ENCODE peak calls at places on chromosomes 7 and 10, in nine cellular contexts. D, V, L, K, W, M, N, X and P are unnamed samples.

GRCh38 chr10:60367014-60367413 is 22.7 kb downstream of the ANK3 start:
- DNase-seq in D (no peak), V (no peak), L (peak), K (no peak), W (no peak), M (no peak), N (no peak), X (no peak), P (no peak)

GRCh38 chr7:105876964-105877601 is 684 bp upstream of the ATXN7L1 start:
- DNase-seq in D (no peak), V (peak), L (peak), K (no peak), W (peak), M (no peak), N (peak), X (peak), P (peak)

GRCh38 chr7:131370523-131370968 is 42.9 kb downstream of the MKLN1 start:
- DNase-seq in D (no peak), V (peak), L (peak), K (no peak), W (no peak), M (no peak), N (no peak), X (peak), P (no peak)

GRCh38 chr7:24192053-24192452 is 91.9 kb upstream of the NPY start:
- DNase-seq in D (no peak), V (no peak), L (peak), K (no peak), W (no peak), M (no peak), N (no peak), X (peak), P (no peak)

GRCh38 chr10:6083523-6084475 is 5.0 kb upstream of the RBM17 start:
- DNase-seq in D (no peak), V (no peak), L (peak), K (no peak), W (no peak), M (no peak), N (no peak), X (peak), P (no peak)

GRCh38 chr10:123180691-123181090 is 26.5 kb downstream of the BUB3 start:
- DNase-seq in D (no peak), V (no peak), L (no peak), K (no peak), W (no peak), M (no peak), N (no peak), X (no peak), P (no peak)

GRCh38 chr7:13017325-13017853 is 330.0 kb downstream of the ARL4A start:
- DNase-seq in D (no peak), V (peak), L (peak), K (no peak), W (no peak), M (no peak), N (no peak), X (no peak), P (no peak)

GRCh38 chr7:150379590-150380379 is 655 bp downstream of the ZNF775 start:
- DNase-seq in D (peak), V (peak), L (peak), K (no peak), W (no peak), M (no peak), N (no peak), X (peak), P (no peak)

GRCh38 chr10:329361-330099 is 194.3 kb downstream of the ZMYND11 start:
- DNase-seq in D (no peak), V (peak), L (peak), K (peak), W (no peak), M (no peak), N (peak), X (peak), P (peak)

GRCh38 chr10:50279489-50279888 is 28.2 kb upstream of the ASAH2 start:
- DNase-seq in D (no peak), V (peak), L (no peak), K (no peak), W (no peak), M (no peak), N (no peak), X (no peak), P (no peak)

GRCh38 chr7:77746164-77746823 is 50.0 kb downstream of the RSBN1L start:
- DNase-seq in D (no peak), V (no peak), L (no peak), K (no peak), W (no peak), M (no peak), N (no peak), X (peak), P (no peak)

GRCh38 chr10:96632974-96633373 is 46.2 kb upstream of the TM9SF3 start:
- DNase-seq in D (no peak), V (no peak), L (peak), K (no peak), W (no peak), M (no peak), N (no peak), X (no peak), P (no peak)